ENCODE peak calls at places on chromosomes 2 and 18, in nine cellular contexts. One of them, this sample, is unnamed.
A peak's percentile ranks its signal among the peaks of the same experiment; 100 is the strongest.

GRCh38 chr2:206556357-206556949 is 85.8 kb upstream of the FAM237A start:
- DNase-seq in NCI-H1694 treated with DMSO at 0.1 percent for 48 hours: peak; percentile 35
- DNase-seq in fibroblast of villous mesenchyme: peak; percentile 47
- DNase-seq in fibroblast of mammary gland: peak; percentile 62
- DNase-seq in A172: peak; percentile 59
- DNase-seq in GF-D8: no peak
- DNase-seq in Daoy: peak; percentile 24
- DNase-seq in cardiac muscle cell: peak; percentile 54
- DNase-seq in activated CD4-positive, alpha-beta T cell treated with anti-CD3 and anti-CD28 coated beads, Interleukin-2, amount 10 ng/mL, durations not matched to agents 7 days and 5 days: peak; percentile 19
- DNase-seq in this sample: no peak

GRCh38 chr2:232236200-232236599 is 142.4 kb upstream of the ALPP start:
- DNase-seq in A172: no peak
- DNase-seq in NCI-H1694 treated with DMSO at 0.1 percent for 48 hours: no peak
- DNase-seq in GF-D8: no peak
- DNase-seq in fibroblast of villous mesenchyme: no peak
- DNase-seq in Daoy: no peak
- DNase-seq in fibroblast of mammary gland: peak; percentile 47
- DNase-seq in activated CD4-positive, alpha-beta T cell treated with anti-CD3 and anti-CD28 coated beads, Interleukin-2, amount 10 ng/mL, durations not matched to agents 7 days and 5 days: no peak
- DNase-seq in cardiac muscle cell: no peak
- DNase-seq in this sample: no peak

GRCh38 chr2:168849610-168850009 is 40.6 kb downstream of the SPC25 start:
- DNase-seq in GF-D8: no peak
- DNase-seq in Daoy: peak; percentile 24
- DNase-seq in fibroblast of mammary gland: peak; percentile 29
- DNase-seq in NCI-H1694 treated with DMSO at 0.1 percent for 48 hours: peak; percentile 6
- DNase-seq in activated CD4-positive, alpha-beta T cell treated with anti-CD3 and anti-CD28 coated beads, Interleukin-2, amount 10 ng/mL, durations not matched to agents 7 days and 5 days: no peak
- DNase-seq in A172: peak; percentile 16
- DNase-seq in fibroblast of villous mesenchyme: peak; percentile 15
- DNase-seq in cardiac muscle cell: peak; percentile 42
- DNase-seq in this sample: peak; percentile 79

GRCh38 chr18:48363167-48363566 is 46.0 kb downstream of the ZBTB7C start:
- DNase-seq in activated CD4-positive, alpha-beta T cell treated with anti-CD3 and anti-CD28 coated beads, Interleukin-2, amount 10 ng/mL, durations not matched to agents 7 days and 5 days: no peak
- DNase-seq in fibroblast of villous mesenchyme: no peak
- DNase-seq in Daoy: no peak
- DNase-seq in A172: no peak
- DNase-seq in NCI-H1694 treated with DMSO at 0.1 percent for 48 hours: no peak
- DNase-seq in fibroblast of mammary gland: no peak
- DNase-seq in GF-D8: no peak
- DNase-seq in cardiac muscle cell: no peak
- DNase-seq in this sample: no peak

GRCh38 chr2:228417966-228418365 is 236.5 kb upstream of the SPHKAP start:
- DNase-seq in fibroblast of villous mesenchyme: peak; percentile 25
- DNase-seq in A172: peak; percentile 24
- DNase-seq in fibroblast of mammary gland: no peak
- DNase-seq in activated CD4-positive, alpha-beta T cell treated with anti-CD3 and anti-CD28 coated beads, Interleukin-2, amount 10 ng/mL, durations not matched to agents 7 days and 5 days: no peak
- DNase-seq in NCI-H1694 treated with DMSO at 0.1 percent for 48 hours: no peak
- DNase-seq in GF-D8: no peak
- DNase-seq in Daoy: no peak
- DNase-seq in cardiac muscle cell: no peak
- DNase-seq in this sample: no peak

GRCh38 chr2:227038550-227039189 is 125.3 kb downstream of the COL4A4 start:
- DNase-seq in fibroblast of mammary gland: no peak
- DNase-seq in activated CD4-positive, alpha-beta T cell treated with anti-CD3 and anti-CD28 coated beads, Interleukin-2, amount 10 ng/mL, durations not matched to agents 7 days and 5 days: no peak
- DNase-seq in fibroblast of villous mesenchyme: no peak
- DNase-seq in A172: no peak
- DNase-seq in cardiac muscle cell: no peak
- DNase-seq in NCI-H1694 treated with DMSO at 0.1 percent for 48 hours: peak; percentile 84
- DNase-seq in Daoy: no peak
- DNase-seq in GF-D8: no peak
- DNase-seq in this sample: no peak

GRCh38 chr2:13652531-13653313 is 936.0 kb downstream of the TRIB2 start:
- DNase-seq in fibroblast of villous mesenchyme: no peak
- DNase-seq in Daoy: no peak
- DNase-seq in NCI-H1694 treated with DMSO at 0.1 percent for 48 hours: no peak
- DNase-seq in A172: peak; percentile 84
- DNase-seq in GF-D8: no peak
- DNase-seq in activated CD4-positive, alpha-beta T cell treated with anti-CD3 and anti-CD28 coated beads, Interleukin-2, amount 10 ng/mL, durations not matched to agents 7 days and 5 days: no peak
- DNase-seq in cardiac muscle cell: no peak
- DNase-seq in fibroblast of mammary gland: peak; percentile 88
- DNase-seq in this sample: no peak

GRCh38 chr2:45626387-45627010 is 15.4 kb upstream of the SRBD1 start:
- DNase-seq in A172: no peak
- DNase-seq in cardiac muscle cell: no peak
- DNase-seq in GF-D8: no peak
- DNase-seq in activated CD4-positive, alpha-beta T cell treated with anti-CD3 and anti-CD28 coated beads, Interleukin-2, amount 10 ng/mL, durations not matched to agents 7 days and 5 days: no peak
- DNase-seq in Daoy: no peak
- DNase-seq in NCI-H1694 treated with DMSO at 0.1 percent for 48 hours: no peak
- DNase-seq in fibroblast of mammary gland: no peak
- DNase-seq in fibroblast of villous mesenchyme: no peak
- DNase-seq in this sample: no peak

GRCh38 chr2:42935692-42936631 is 143.6 kb upstream of the HAAO start:
- DNase-seq in GF-D8: no peak
- DNase-seq in Daoy: no peak
- DNase-seq in fibroblast of villous mesenchyme: no peak
- DNase-seq in cardiac muscle cell: no peak
- DNase-seq in NCI-H1694 treated with DMSO at 0.1 percent for 48 hours: no peak
- DNase-seq in A172: no peak
- DNase-seq in fibroblast of mammary gland: peak; percentile 46
- DNase-seq in activated CD4-positive, alpha-beta T cell treated with anti-CD3 and anti-CD28 coated beads, Interleukin-2, amount 10 ng/mL, durations not matched to agents 7 days and 5 days: no peak
- DNase-seq in this sample: no peak

GRCh38 chr2:215528555-215528954 is 92.7 kb upstream of the FN1 start:
- DNase-seq in fibroblast of mammary gland: peak; percentile 100
- DNase-seq in GF-D8: no peak
- DNase-seq in A172: peak; percentile 67
- DNase-seq in fibroblast of villous mesenchyme: peak; percentile 90
- DNase-seq in NCI-H1694 treated with DMSO at 0.1 percent for 48 hours: no peak
- DNase-seq in cardiac muscle cell: no peak
- DNase-seq in Daoy: peak; percentile 97
- DNase-seq in activated CD4-positive, alpha-beta T cell treated with anti-CD3 and anti-CD28 coated beads, Interleukin-2, amount 10 ng/mL, durations not matched to agents 7 days and 5 days: no peak
- DNase-seq in this sample: no peak

GRCh38 chr18:23703987-23704384 is 14.7 kb downstream of the LAMA3 start:
- DNase-seq in Daoy: no peak
- DNase-seq in GF-D8: no peak
- DNase-seq in NCI-H1694 treated with DMSO at 0.1 percent for 48 hours: no peak
- DNase-seq in A172: no peak
- DNase-seq in cardiac muscle cell: no peak
- DNase-seq in fibroblast of villous mesenchyme: no peak
- DNase-seq in fibroblast of mammary gland: no peak
- DNase-seq in activated CD4-positive, alpha-beta T cell treated with anti-CD3 and anti-CD28 coated beads, Interleukin-2, amount 10 ng/mL, durations not matched to agents 7 days and 5 days: no peak
- DNase-seq in this sample: no peak

GRCh38 chr2:210072922-210073509 is 70.6 kb downstream of the RPE start:
- DNase-seq in fibroblast of villous mesenchyme: peak; percentile 65
- DNase-seq in fibroblast of mammary gland: peak; percentile 62
- DNase-seq in NCI-H1694 treated with DMSO at 0.1 percent for 48 hours: peak; percentile 29
- DNase-seq in cardiac muscle cell: peak; percentile 13
- DNase-seq in A172: peak; percentile 37
- DNase-seq in GF-D8: peak; percentile 53
- DNase-seq in activated CD4-positive, alpha-beta T cell treated with anti-CD3 and anti-CD28 coated beads, Interleukin-2, amount 10 ng/mL, durations not matched to agents 7 days and 5 days: peak; percentile 13
- DNase-seq in Daoy: no peak
- DNase-seq in this sample: no peak